ENCODE peak calls at places on chromosome 2, in four cellular contexts. P is activated T-helper 9 cell treated with anti-CD3 and anti-CD28 coated beads, Interleukin-2, amount 50 U/mL, for 16 hours; B is AG04450; Q is NCI-H345. M is an unnamed sample.

GRCh38 chr2:191892391-191892790 is 45.5 kb upstream of the CAVIN2 start:
- DNase-seq in P (no peak), B (peak; percentile 54), Q (no peak), M (no peak)

GRCh38 chr2:58466803-58467202 is 225.7 kb upstream of the FANCL start:
- DNase-seq in P (no peak), B (no peak), Q (no peak), M (no peak)

GRCh38 chr2:75199428-75200011 is at the start of gene TACR1:
- DNase-seq in P (peak; percentile 5), B (peak; percentile 56), Q (peak; percentile 57), M (no peak)

GRCh38 chr2:235360446-235360845 is 133.4 kb upstream of the AGAP1 start:
- DNase-seq in P (no peak), B (no peak), Q (no peak), M (no peak)

GRCh38 chr2:234679766-234680687 is 183.1 kb upstream of the ARL4C start:
- DNase-seq in P (no peak), B (peak; percentile 94), Q (no peak), M (peak; percentile 87)

GRCh38 chr2:75570948-75571729 is 10.4 kb upstream of the EVA1A start:
- DNase-seq in P (no peak), B (peak; percentile 50), Q (no peak), M (peak; percentile 99)

GRCh38 chr2:30232801-30233130 is 1.4 kb downstream of the LBH start:
- DNase-seq in P (no peak), B (no peak), Q (peak; percentile 50), M (no peak)

GRCh38 chr2:100394111-100394641 is 23.3 kb downstream of the CHST10 start:
- DNase-seq in P (no peak), B (no peak), Q (no peak), M (no peak)

GRCh38 chr2:232479341-232480200 is 8.1 kb downstream of the ECEL1 start:
- DNase-seq in P (no peak), B (no peak), Q (no peak), M (no peak)

GRCh38 chr2:238104521-238105311 is 4.6 kb downstream of the ESPNL start:
- DNase-seq in P (no peak), B (no peak), Q (no peak), M (no peak)

GRCh38 chr2:239952251-239952650 is 72.9 kb downstream of the NDUFA10 start:
- DNase-seq in P (no peak), B (no peak), Q (no peak), M (no peak)

GRCh38 chr2:15795426-15795825 is 144.9 kb upstream of the MYCN start:
- DNase-seq in P (no peak), B (no peak), Q (no peak), M (no peak)

GRCh38 chr2:187453078-187453641 is 5.1 kb upstream of the CALCRL start:
- DNase-seq in P (no peak), B (no peak), Q (peak; percentile 13), M (no peak)

GRCh38 chr2:25165992-25166618 is 2.3 kb downstream of the POMC start:
- DNase-seq in P (no peak), B (no peak), Q (peak; percentile 78), M (no peak)

GRCh38 chr2:37614061-37614802 is 57.2 kb downstream of the CDC42EP3 start:
- DNase-seq in P (no peak), B (peak; percentile 70), Q (no peak), M (peak; percentile 20)

M was measured in retinal pigment epithelial cell.